ENCODE peak calls at places on chromosomes 1 and 21, in eight cellular contexts. N, Z, V, Y, F, S, H and X are unnamed samples.

GRCh38 chr1:29475256-29475800 is 239.0 kb downstream of the PTPRU start:
- DNase-seq in Y (no peak), Z (no peak), V (no peak), S (no peak), N (peak; percentile 37), H (no peak), F (no peak), X (no peak)

GRCh38 chr1:18299441-18300338 is 181.0 kb upstream of the KLHDC7A start:
- DNase-seq in F (no peak), Y (no peak), H (no peak), S (peak; percentile 1), N (peak; percentile 82), Z (no peak), V (no peak), X (no peak)

GRCh38 chr21:33734326-33734725 is 92.0 kb downstream of the ITSN1 start:
- DNase-seq in F (no peak), N (no peak), V (no peak), Y (no peak), Z (no peak), S (no peak), H (no peak), X (peak; percentile 49)

GRCh38 chr21:27423073-27423472 is 456.2 kb upstream of the ADAMTS5 start:
- DNase-seq in F (no peak), Y (peak; percentile 98), H (no peak), S (peak; percentile 97), V (peak; percentile 70), N (no peak), Z (peak; percentile 79), X (peak; percentile 79)

GRCh38 chr1:11059166-11059989 is 440 bp downstream of the SRM start:
- DNase-seq in Z (no peak), V (no peak), Y (no peak), S (no peak), F (no peak), N (no peak), H (no peak), X (no peak)

GRCh38 chr1:228037401-228038386 is 30.9 kb downstream of the WNT3A start:
- DNase-seq in F (no peak), N (peak; percentile 77), Z (no peak), H (no peak), V (peak; percentile 38), S (peak; percentile 9), Y (peak; percentile 25), X (no peak)

GRCh38 chr1:145962157-145963102 is 1.9 kb downstream of the ANKRD34A start:
- DNase-seq in S (no peak), N (peak; percentile 63), Z (peak; percentile 61), F (peak; percentile 89), H (no peak), V (peak; percentile 73), Y (peak; percentile 44), X (no peak)

GRCh38 chr1:246631426-246631825 is 65.2 kb downstream of the CNST start:
- DNase-seq in V (no peak), Y (peak; percentile 75), S (peak; percentile 67), F (no peak), H (no peak), N (no peak), Z (no peak), X (peak; percentile 73)

GRCh38 chr1:56585985-56586384 is 6.6 kb upstream of the PLPP3 start:
- DNase-seq in Z (no peak), N (no peak), Y (peak; percentile 43), F (no peak), S (peak; percentile 44), V (no peak), H (no peak), X (no peak)